ENCODE peak calls at places on chromosomes 5 and 9, in eight cellular contexts. One of them, this sample, is unnamed.

GRCh38 chr9:35844628-35845301 is 15.7 kb downstream of the TMEM8B start:
- DNase-seq in SW 1271: peak; percentile 52
- DNase-seq in heart right ventricle: peak; percentile 83
- DNase-seq in foreskin fibroblast: peak; percentile 86
- DNase-seq in HTR-8/SVneo: peak; percentile 27
- DNase-seq in stimulated activated CD8-positive, alpha-beta memory T cell treated with anti-CD3 and anti-CD28 coated beads, Interleukin-15, amount 100 ng/mL, for 48 hours: no peak
- DNase-seq in RWPE2: no peak
- DNase-seq in left ventricle myocardium inferior: no peak
- DNase-seq in this sample: peak; percentile 65

GRCh38 chr5:107028938-107029337 is 641.8 kb downstream of the EFNA5 start:
- DNase-seq in SW 1271: no peak
- DNase-seq in heart right ventricle: no peak
- DNase-seq in foreskin fibroblast: no peak
- DNase-seq in HTR-8/SVneo: no peak
- DNase-seq in stimulated activated CD8-positive, alpha-beta memory T cell treated with anti-CD3 and anti-CD28 coated beads, Interleukin-15, amount 100 ng/mL, for 48 hours: no peak
- DNase-seq in RWPE2: no peak
- DNase-seq in left ventricle myocardium inferior: no peak
- DNase-seq in this sample: no peak

GRCh38 chr5:147578228-147579024 is 68.6 kb upstream of the DPYSL3 start:
- DNase-seq in SW 1271: peak; percentile 79
- DNase-seq in heart right ventricle: no peak
- DNase-seq in foreskin fibroblast: peak; percentile 39
- DNase-seq in HTR-8/SVneo: peak; percentile 45
- DNase-seq in stimulated activated CD8-positive, alpha-beta memory T cell treated with anti-CD3 and anti-CD28 coated beads, Interleukin-15, amount 100 ng/mL, for 48 hours: no peak
- DNase-seq in RWPE2: no peak
- DNase-seq in left ventricle myocardium inferior: no peak
- DNase-seq in this sample: no peak

GRCh38 chr5:757346-757930 is 27.1 kb downstream of the ZDHHC11B start:
- DNase-seq in SW 1271: no peak
- DNase-seq in heart right ventricle: no peak
- DNase-seq in foreskin fibroblast: no peak
- DNase-seq in HTR-8/SVneo: no peak
- DNase-seq in stimulated activated CD8-positive, alpha-beta memory T cell treated with anti-CD3 and anti-CD28 coated beads, Interleukin-15, amount 100 ng/mL, for 48 hours: no peak
- DNase-seq in RWPE2: no peak
- DNase-seq in left ventricle myocardium inferior: no peak
- DNase-seq in this sample: no peak

GRCh38 chr5:37071901-37072581 is 177.1 kb downstream of the CPLANE1 start:
- DNase-seq in SW 1271: peak; percentile 16
- DNase-seq in heart right ventricle: no peak
- DNase-seq in foreskin fibroblast: peak; percentile 62
- DNase-seq in HTR-8/SVneo: no peak
- DNase-seq in stimulated activated CD8-positive, alpha-beta memory T cell treated with anti-CD3 and anti-CD28 coated beads, Interleukin-15, amount 100 ng/mL, for 48 hours: no peak
- DNase-seq in RWPE2: no peak
- DNase-seq in left ventricle myocardium inferior: no peak
- DNase-seq in this sample: no peak

GRCh38 chr9:123269316-123269715 is 930 bp upstream of the STRBP start:
- DNase-seq in SW 1271: no peak
- DNase-seq in heart right ventricle: no peak
- DNase-seq in foreskin fibroblast: no peak
- DNase-seq in HTR-8/SVneo: no peak
- DNase-seq in stimulated activated CD8-positive, alpha-beta memory T cell treated with anti-CD3 and anti-CD28 coated beads, Interleukin-15, amount 100 ng/mL, for 48 hours: no peak
- DNase-seq in RWPE2: no peak
- DNase-seq in left ventricle myocardium inferior: no peak
- DNase-seq in this sample: no peak

GRCh38 chr5:151592855-151593408 is 1.8 kb upstream of the FAT2 start:
- DNase-seq in SW 1271: no peak
- DNase-seq in heart right ventricle: peak; percentile 23
- DNase-seq in foreskin fibroblast: no peak
- DNase-seq in HTR-8/SVneo: no peak
- DNase-seq in stimulated activated CD8-positive, alpha-beta memory T cell treated with anti-CD3 and anti-CD28 coated beads, Interleukin-15, amount 100 ng/mL, for 48 hours: no peak
- DNase-seq in RWPE2: no peak
- DNase-seq in left ventricle myocardium inferior: peak; percentile 18
- DNase-seq in this sample: no peak

GRCh38 chr5:38473008-38473407 is 83.4 kb downstream of the LIFR start:
- DNase-seq in SW 1271: no peak
- DNase-seq in heart right ventricle: peak; percentile 44
- DNase-seq in foreskin fibroblast: no peak
- DNase-seq in HTR-8/SVneo: no peak
- DNase-seq in stimulated activated CD8-positive, alpha-beta memory T cell treated with anti-CD3 and anti-CD28 coated beads, Interleukin-15, amount 100 ng/mL, for 48 hours: no peak
- DNase-seq in RWPE2: no peak
- DNase-seq in left ventricle myocardium inferior: peak; percentile 32
- DNase-seq in this sample: no peak

GRCh38 chr5:138937392-138938387 is 62.6 kb upstream of the LRRTM2 start:
- DNase-seq in SW 1271: no peak
- DNase-seq in heart right ventricle: no peak
- DNase-seq in foreskin fibroblast: no peak
- DNase-seq in HTR-8/SVneo: no peak
- DNase-seq in stimulated activated CD8-positive, alpha-beta memory T cell treated with anti-CD3 and anti-CD28 coated beads, Interleukin-15, amount 100 ng/mL, for 48 hours: no peak
- DNase-seq in RWPE2: no peak
- DNase-seq in left ventricle myocardium inferior: no peak
- DNase-seq in this sample: no peak

GRCh38 chr9:129523953-129524847 is 96.7 kb downstream of the C9orf50 start:
- DNase-seq in SW 1271: no peak
- DNase-seq in heart right ventricle: no peak
- DNase-seq in foreskin fibroblast: no peak
- DNase-seq in HTR-8/SVneo: no peak
- DNase-seq in stimulated activated CD8-positive, alpha-beta memory T cell treated with anti-CD3 and anti-CD28 coated beads, Interleukin-15, amount 100 ng/mL, for 48 hours: no peak
- DNase-seq in RWPE2: no peak
- DNase-seq in left ventricle myocardium inferior: no peak
- DNase-seq in this sample: no peak

GRCh38 chr5:68187268-68188055 is 28.1 kb upstream of the PIK3R1 start:
- DNase-seq in SW 1271: no peak
- DNase-seq in heart right ventricle: peak; percentile 7
- DNase-seq in foreskin fibroblast: no peak
- DNase-seq in HTR-8/SVneo: no peak
- DNase-seq in stimulated activated CD8-positive, alpha-beta memory T cell treated with anti-CD3 and anti-CD28 coated beads, Interleukin-15, amount 100 ng/mL, for 48 hours: no peak
- DNase-seq in RWPE2: no peak
- DNase-seq in left ventricle myocardium inferior: peak; percentile 23
- DNase-seq in this sample: no peak

GRCh38 chr9:134172198-134173126 is 8.1 kb upstream of the RNU6ATAC start:
- DNase-seq in SW 1271: no peak
- DNase-seq in heart right ventricle: peak; percentile 63
- DNase-seq in foreskin fibroblast: no peak
- DNase-seq in HTR-8/SVneo: no peak
- DNase-seq in stimulated activated CD8-positive, alpha-beta memory T cell treated with anti-CD3 and anti-CD28 coated beads, Interleukin-15, amount 100 ng/mL, for 48 hours: no peak
- DNase-seq in RWPE2: no peak
- DNase-seq in left ventricle myocardium inferior: peak; percentile 57
- DNase-seq in this sample: no peak

GRCh38 chr5:168066536-168067208 is 224.8 kb upstream of the WWC1 start:
- DNase-seq in SW 1271: no peak
- DNase-seq in heart right ventricle: no peak
- DNase-seq in foreskin fibroblast: no peak
- DNase-seq in HTR-8/SVneo: no peak
- DNase-seq in stimulated activated CD8-positive, alpha-beta memory T cell treated with anti-CD3 and anti-CD28 coated beads, Interleukin-15, amount 100 ng/mL, for 48 hours: no peak
- DNase-seq in RWPE2: no peak
- DNase-seq in left ventricle myocardium inferior: no peak
- DNase-seq in this sample: no peak

GRCh38 chr5:61177716-61178115 is 15.4 kb upstream of the SMIM15 start:
- DNase-seq in SW 1271: no peak
- DNase-seq in heart right ventricle: no peak
- DNase-seq in foreskin fibroblast: no peak
- DNase-seq in HTR-8/SVneo: no peak
- DNase-seq in stimulated activated CD8-positive, alpha-beta memory T cell treated with anti-CD3 and anti-CD28 coated beads, Interleukin-15, amount 100 ng/mL, for 48 hours: no peak
- DNase-seq in RWPE2: no peak
- DNase-seq in left ventricle myocardium inferior: no peak
- DNase-seq in this sample: no peak

GRCh38 chr5:51902512-51902911 is 519.3 kb downstream of the ISL1 start:
- DNase-seq in SW 1271: no peak
- DNase-seq in heart right ventricle: no peak
- DNase-seq in foreskin fibroblast: no peak
- DNase-seq in HTR-8/SVneo: no peak
- DNase-seq in stimulated activated CD8-positive, alpha-beta memory T cell treated with anti-CD3 and anti-CD28 coated beads, Interleukin-15, amount 100 ng/mL, for 48 hours: no peak
- DNase-seq in RWPE2: no peak
- DNase-seq in left ventricle myocardium inferior: no peak
- DNase-seq in this sample: no peak